ENCODE peak calls at places on chromosomes 6 and 20, in nine cellular contexts. T is naive B cell, X is ACHN, Y is iris pigment epithelial cell, I is ecto neural progenitor cell, E is NCI-H524, R is nephron progenitor cell, U is AG20443, L is HuH-7. J is an unnamed sample.
A peak's percentile ranks its signal among the peaks of the same experiment; 100 is the strongest.

GRCh38 chr6:75101896-75102680 is 103.8 kb downstream of the COL12A1 start:
- DNase-seq in U (peak; percentile 37), E (no peak), R (no peak), L (no peak), I (no peak), X (no peak), T (no peak), Y (peak; percentile 92), J (no peak)

GRCh38 chr20:62740286-62741141 is 31.9 kb downstream of the NTSR1 start:
- DNase-seq in X (peak; percentile 62), T (peak; percentile 29), R (no peak), L (no peak), I (no peak), E (no peak), U (peak; percentile 76), Y (peak; percentile 95), J (peak; percentile 11)

GRCh38 chr6:19892250-19892649 is 55.1 kb downstream of the ID4 start:
- DNase-seq in I (peak; percentile 50), U (no peak), X (no peak), L (no peak), T (no peak), E (no peak), Y (no peak), R (peak; percentile 4), J (no peak)

GRCh38 chr6:26183581-26184408 is 96.6 kb downstream of the HFE start:
- DNase-seq in E (no peak), L (no peak), T (peak; percentile 62), I (peak; percentile 84), U (peak; percentile 70), X (peak; percentile 90), R (peak; percentile 63), Y (peak; percentile 89), J (peak; percentile 4)

GRCh38 chr20:1569417-1569861 is 11.9 kb upstream of the SIRPD start:
- DNase-seq in R (no peak), I (no peak), L (no peak), E (no peak), X (no peak), T (no peak), U (peak; percentile 21), Y (peak; percentile 28), J (no peak)

GRCh38 chr20:36861875-36862801 is 13.8 kb upstream of the TLDC2 start:
- DNase-seq in L (no peak), E (peak; percentile 53), I (peak; percentile 72), X (peak; percentile 78), R (peak; percentile 40), U (peak; percentile 92), Y (peak; percentile 71), T (no peak), J (peak; percentile 66)

GRCh38 chr6:2630891-2631458 is 119.7 kb downstream of the MYLK4 start:
- DNase-seq in Y (peak; percentile 87), U (no peak), E (no peak), R (no peak), L (no peak), I (no peak), T (no peak), X (no peak), J (no peak)

GRCh38 chr6:152184573-152185157 is 377.2 kb downstream of the ESR1 start:
- DNase-seq in R (no peak), E (no peak), U (no peak), Y (peak; percentile 33), I (no peak), T (peak; percentile 19), X (no peak), L (no peak), J (no peak)